ENCODE peak calls at places on chromosomes 4 and X, in eight cellular contexts. K is cardiac muscle cell, C is PC-3, F is kidney epithelial cell, U is spleen, G is esophagus squamous epithelium, Y is Karpas-422, M is right cardiac atrium. Z is an unnamed sample.
A peak's percentile ranks its signal among the peaks of the same experiment; 100 is the strongest.

GRCh38 chr4:31613946-31614623 is 893.9 kb downstream of the PCDH7 start:
- DNase-seq in F (peak; percentile 39), C (no peak), U (no peak), G (no peak), Y (peak; percentile 67), M (no peak), K (no peak), Z (no peak)

GRCh38 chr4:175827510-175827909 is 15.4 kb upstream of the GPM6A start:
- DNase-seq in M (no peak), Y (no peak), C (no peak), F (no peak), G (no peak), K (no peak), U (no peak), Z (no peak)

GRCh38 chrX:151240237-151240636 is 63.9 kb downstream of the GPR50 start:
- DNase-seq in K (no peak), Y (no peak), F (no peak), C (no peak), G (no peak), U (no peak), M (no peak), Z (no peak)

GRCh38 chr4:13240066-13240465 is 244.1 kb downstream of the RAB28 start:
- DNase-seq in Y (no peak), U (no peak), K (no peak), F (peak; percentile 14), M (no peak), C (peak; percentile 35), G (no peak), Z (no peak)

GRCh38 chr4:526971-527460 is 28.0 kb downstream of the PIGG start:
- DNase-seq in K (no peak), M (no peak), F (no peak), G (no peak), C (no peak), U (peak; percentile 34), Y (no peak), Z (no peak)

GRCh38 chr4:158760866-158761265 is 8.0 kb upstream of the FNIP2 start:
- DNase-seq in G (no peak), M (no peak), U (no peak), F (no peak), K (no peak), Y (no peak), C (no peak), Z (no peak)

GRCh38 chr4:7832331-7832730 is 107.3 kb downstream of the AFAP1 start:
- DNase-seq in U (no peak), G (no peak), C (no peak), F (no peak), M (no peak), Y (peak; percentile 2), K (no peak), Z (no peak)

GRCh38 chr4:2297606-2298517 is 36.0 kb upstream of the MXD4 start:
- DNase-seq in G (no peak), M (no peak), Y (peak; percentile 74), F (no peak), U (peak; percentile 78), C (no peak), K (no peak), Z (no peak)

GRCh38 chrX:40415675-40416074 is 165.1 kb upstream of the ATP6AP2 start:
- DNase-seq in U (no peak), Y (no peak), K (no peak), M (no peak), C (no peak), F (no peak), G (no peak), Z (no peak)

GRCh38 chrX:106921637-106922036 is 1.4 kb downstream of the CLDN2 start:
- DNase-seq in K (no peak), G (no peak), C (no peak), F (no peak), U (no peak), M (no peak), Y (no peak), Z (no peak)

GRCh38 chr4:67087897-67088296 is 457.4 kb downstream of the CENPC start:
- DNase-seq in C (peak; percentile 74), U (no peak), F (no peak), Y (peak; percentile 81), K (peak; percentile 45), M (no peak), G (no peak), Z (peak; percentile 8)

GRCh38 chr4:86847576-86847975 is 1.6 kb downstream of the SLC10A6 start:
- DNase-seq in M (no peak), G (no peak), F (no peak), C (peak; percentile 34), U (no peak), K (no peak), Y (no peak), Z (no peak)

GRCh38 chrX:44972132-44972531 is 99.1 kb downstream of the KDM6A start:
- DNase-seq in G (no peak), M (no peak), C (no peak), U (no peak), Y (no peak), F (no peak), K (no peak), Z (no peak)

GRCh38 chrX:132270699-132271098 is 51.5 kb upstream of the RAP2C start:
- DNase-seq in U (no peak), Y (no peak), C (peak; percentile 49), G (peak; percentile 0), M (no peak), K (peak; percentile 85), F (peak; percentile 29), Z (no peak)

GRCh38 chrX:15404712-15405111 is 20.5 kb upstream of the VEGFD start:
- DNase-seq in U (no peak), Y (no peak), C (no peak), K (peak; percentile 59), G (no peak), M (no peak), F (no peak), Z (no peak)

GRCh38 chr4:118224239-118224829 is 128.5 kb downstream of the PRSS12 start:
- DNase-seq in Y (peak; percentile 81), C (peak; percentile 63), M (no peak), F (peak; percentile 39), K (peak; percentile 81), G (no peak), U (no peak), Z (peak; percentile 21)

GRCh38 chr4:189092596-189092995 is 848.1 kb upstream of the FRG1 start:
- DNase-seq in C (no peak), U (no peak), F (no peak), M (no peak), Y (peak; percentile 58), G (no peak), K (no peak), Z (no peak)

DNA sequence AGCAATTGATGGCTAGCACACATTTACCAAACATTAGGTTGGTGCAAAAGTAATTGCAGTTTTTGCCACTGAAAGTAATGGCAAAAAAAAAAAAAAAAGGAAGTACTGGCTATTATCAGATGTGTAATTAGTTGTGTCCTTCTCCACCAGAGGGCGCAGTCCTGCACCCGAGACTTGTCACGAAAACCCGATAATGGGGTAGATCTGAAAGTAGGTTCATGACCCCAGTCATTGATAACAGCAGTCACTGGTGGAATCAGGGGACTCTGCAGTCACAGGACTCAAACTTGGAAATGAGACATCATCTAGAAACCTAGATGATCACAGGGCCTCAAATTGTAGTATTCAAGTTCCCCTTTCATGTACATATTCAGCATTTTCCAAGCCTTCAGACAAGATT is 13.1 kb upstream of the ACOT9 start:
- DNase-seq in M (no peak), C (peak; percentile 55), Y (peak; percentile 91), F (no peak), K (peak; percentile 65), U (peak; percentile 84), G (no peak), Z (peak; percentile 69)
- H3K4me3 ChIP-seq in M (no peak overlapping the region), C (no peak overlapping the region), Y (no peak overlapping the region), F (no peak overlapping the region), K (no peak overlapping the region), U (no peak overlapping the region), G (no peak overlapping the region), Z (no peak overlapping the region)

GRCh38 chr4:102693266-102693850 is 67.4 kb downstream of the MANBA start:
- DNase-seq in C (peak; percentile 72), G (no peak), F (no peak), M (no peak), U (no peak), Y (no peak), K (no peak), Z (no peak)

GRCh38 chr4:102692474-102692873 is 68.3 kb downstream of the MANBA start:
- DNase-seq in C (no peak), M (no peak), F (no peak), U (no peak), Y (no peak), G (no peak), K (no peak), Z (no peak)

GRCh38 chr4:102694791-102695190 is 66.0 kb downstream of the MANBA start:
- DNase-seq in Y (no peak), U (no peak), G (no peak), C (peak; percentile 57), M (no peak), K (no peak), F (no peak), Z (no peak)

DNA sequence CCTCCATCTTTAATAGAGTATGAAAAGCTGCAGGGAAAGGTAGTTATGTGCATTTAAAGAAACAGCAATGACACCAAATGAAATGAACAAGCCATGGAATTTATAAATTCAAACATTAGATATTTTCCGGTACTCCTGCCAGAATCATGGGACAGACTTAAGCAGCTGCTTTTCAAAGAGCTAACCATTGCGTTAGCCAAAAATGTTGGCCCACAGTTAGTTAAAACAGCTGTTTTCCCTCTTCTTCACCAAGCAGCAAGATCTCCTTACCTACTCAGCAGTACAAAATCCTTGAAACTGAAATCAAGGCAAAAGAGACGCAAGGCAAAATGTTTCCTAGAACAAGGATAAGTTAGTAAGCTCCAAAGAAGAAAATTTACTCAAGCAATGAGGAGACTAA is 64.0 kb downstream of the MANBA start:
- DNase-seq in F (no peak), M (no peak), K (peak; percentile 59), Y (no peak), U (no peak), G (no peak), C (no peak), Z (no peak)
- H3K27me3 ChIP-seq in F (no peaks in the 10 kb centered on the region), M (no peaks in the 10 kb centered on the region), K (no peaks in the 10 kb centered on the region), Y (no peaks in the 10 kb centered on the region), U (no peaks in the 10 kb centered on the region), G (no peaks in the 10 kb centered on the region), C (no peaks in the 10 kb centered on the region), Z (no peaks in the 10 kb centered on the region)

GRCh38 chrX:37816766-37817165 is 30.6 kb downstream of the DYNLT3 start:
- DNase-seq in F (no peak), C (no peak), Y (no peak), G (no peak), K (no peak), M (no peak), U (no peak), Z (no peak)
- H3K4me3 ChIP-seq in F (no peak overlapping the region), C (no peak overlapping the region), Y (peak overlapping the region; percentile 32), G (no peak overlapping the region), K (no peak overlapping the region), M (no peak overlapping the region), U (no peak overlapping the region), Z (no peak overlapping the region)

GRCh38 chrX:71458866-71459265 is 74.0 kb upstream of the OGT start:
- DNase-seq in K (no peak), Y (no peak), U (no peak), G (no peak), C (no peak), F (no peak), M (no peak), Z (peak; percentile 54)
- H3K27me3 ChIP-seq in K (no peaks in the 10 kb centered on the region), Y (no peaks in the 10 kb centered on the region), U (no peaks in the 10 kb centered on the region), G (no peaks in the 10 kb centered on the region), C (no peaks in the 10 kb centered on the region), F (no peaks in the 10 kb centered on the region), M (no peaks in the 10 kb centered on the region), Z (no peaks in the 10 kb centered on the region)

GRCh38 chr4:144615182-144615581 is 30.8 kb upstream of the HHIP start:
- DNase-seq in U (no peak), M (no peak), K (no peak), G (no peak), F (no peak), C (peak; percentile 47), Y (no peak), Z (no peak)

GRCh38 chr4:144611850-144612249 is 34.1 kb upstream of the HHIP start:
- DNase-seq in Y (peak; percentile 73), C (peak; percentile 12), F (no peak), K (peak; percentile 46), U (no peak), G (no peak), M (no peak), Z (peak; percentile 62)
- H3K4me3 ChIP-seq in Y (no peak overlapping the region), C (no peak overlapping the region), F (no peak overlapping the region), K (no peak overlapping the region), U (no peak overlapping the region), G (no peak overlapping the region), M (no peak overlapping the region), Z (no peak overlapping the region)

Z was measured in H7.